ENCODE peak calls at places on chromosome 10, in four cellular contexts. W, B, M and H are unnamed samples.

GRCh38 chr10:117441812-117442443 is 66.7 kb upstream of the PDZD8 start:
- DNase-seq in W (peak), B (no peak), M (no peak), H (no peak)

GRCh38 chr10:100811752-100812750 is 66.7 kb downstream of the PAX2 start:
- DNase-seq in W (no peak), B (no peak), M (no peak), H (no peak)

GRCh38 chr10:80161321-80162084 is 29.0 kb downstream of the PLAC9 start:
- DNase-seq in W (peak), B (no peak), M (no peak), H (peak)

GRCh38 chr10:81725851-81726250 is 149.1 kb upstream of the NRG3 start:
- DNase-seq in W (no peak), B (no peak), M (no peak), H (no peak)

GRCh38 chr10:133027480-133027879 is 60.2 kb upstream of the ADGRA1 start:
- DNase-seq in W (no peak), B (no peak), M (no peak), H (no peak)

GRCh38 chr10:79342811-79343541 is 4.3 kb upstream of the PPIF start:
- DNase-seq in W (peak), B (no peak), M (no peak), H (no peak)

GRCh38 chr10:72061491-72061890 is 26.9 kb downstream of the SPOCK2 start:
- DNase-seq in W (peak), B (no peak), M (no peak), H (no peak)

GRCh38 chr10:12010353-12010752 is 32.3 kb downstream of the UPF2 start:
- DNase-seq in W (no peak), B (no peak), M (no peak), H (no peak)

GRCh38 chr10:96440257-96441125 is 73.2 kb downstream of the TLL2 start:
- DNase-seq in W (no peak), B (no peak), M (no peak), H (no peak)

GRCh38 chr10:94890264-94891022 is 48.0 kb upstream of the CYP2C9 start:
- DNase-seq in W (no peak), B (no peak), M (no peak), H (no peak)

GRCh38 chr10:80493482-80494021 is 39.4 kb downstream of the TSPAN14 start:
- DNase-seq in W (peak), B (no peak), M (no peak), H (peak)

GRCh38 chr10:100569687-100570517 is 34.2 kb downstream of the HIF1AN start:
- DNase-seq in W (peak), B (no peak), M (no peak), H (peak)

GRCh38 chr10:71125749-71126107 is 86.6 kb upstream of the UNC5B start:
- DNase-seq in W (no peak), B (no peak), M (no peak), H (no peak)

GRCh38 chr10:110413049-110413783 is 84.5 kb upstream of the DUSP5 start:
- DNase-seq in W (no peak), B (no peak), M (no peak), H (no peak)

GRCh38 chr10:4059471-4060138 is 274.6 kb upstream of the KLF6 start:
- DNase-seq in W (no peak), B (no peak), M (no peak), H (no peak)

GRCh38 chr10:72272689-72273409 is 875 bp upstream of the DDIT4 start:
- DNase-seq in W (peak), B (no peak), M (peak), H (peak)

GRCh38 chr10:104066945-104067344 is 18.7 kb downstream of the COL17A1 start:
- DNase-seq in W (no peak), B (no peak), M (no peak), H (no peak)

GRCh38 chr10:84356951-84357350 is 28.6 kb downstream of the CCSER2 start:
- DNase-seq in W (no peak), B (no peak), M (no peak), H (no peak)

GRCh38 chr10:114319406-114320248 is 80.6 kb downstream of the VWA2 start:
- DNase-seq in W (no peak), B (no peak), M (no peak), H (no peak)

GRCh38 chr10:86585037-86585725 is 63.6 kb upstream of the WAPL start:
- DNase-seq in W (peak), B (peak), M (peak), H (peak)

GRCh38 chr10:102673961-102674511 is 29.8 kb downstream of the TRIM8 start:
- DNase-seq in W (peak), B (no peak), M (no peak), H (peak)

GRCh38 chr10:97913554-97913953 is 63.9 kb downstream of the GOLGA7B start:
- DNase-seq in W (no peak), B (no peak), M (no peak), H (no peak)

GRCh38 chr10:974038-974784 is 14.0 kb upstream of the GTPBP4 start:
- DNase-seq in W (no peak), B (peak), M (no peak), H (peak)

GRCh38 chr10:15744217-15744865 is 24.6 kb upstream of the ITGA8 start:
- DNase-seq in W (peak), B (no peak), M (no peak), H (peak)

GRCh38 chr10:95268438-95268837 is 22.4 kb downstream of the PDLIM1 start:
- DNase-seq in W (no peak), B (no peak), M (no peak), H (no peak)

GRCh38 chr10:120999868-121000267 is 148.7 kb downstream of the WDR11 start:
- DNase-seq in W (no peak), B (no peak), M (no peak), H (peak)

GRCh38 chr10:69503001-69503895 is 52.0 kb downstream of the TSPAN15 start:
- DNase-seq in W (no peak), B (no peak), M (no peak), H (no peak)

GRCh38 chr10:87760195-87760905 is 57.7 kb downstream of the ATAD1 start:
- DNase-seq in W (no peak), B (no peak), M (no peak), H (no peak)

GRCh38 chr10:132705173-132705572 is 80.8 kb downstream of the NKX6-2 start:
- DNase-seq in W (no peak), B (no peak), M (no peak), H (no peak)

GRCh38 chr10:43427166-43427825 is 9.6 kb upstream of the ZNF487 start:
- DNase-seq in W (no peak), B (no peak), M (no peak), H (no peak)

GRCh38 chr10:21724695-21725371 is 190.8 kb downstream of the MLLT10 start:
- DNase-seq in W (peak), B (peak), M (no peak), H (peak)

GRCh38 chr10:102408728-102409603 is 9.6 kb downstream of the PSD start:
- DNase-seq in W (peak), B (no peak), M (no peak), H (no peak)

GRCh38 chr10:14414901-14415300 is 84.2 kb upstream of the FRMD4A start:
- DNase-seq in W (no peak), B (no peak), M (no peak), H (no peak)

GRCh38 chr10:71483135-71483534 is 86.4 kb downstream of the CDH23 start:
- DNase-seq in W (no peak), B (no peak), M (no peak), H (no peak)

GRCh38 chr10:72315611-72316385 is 38.9 kb downstream of the DNAJB12 start:
- DNase-seq in W (no peak), B (no peak), M (no peak), H (no peak)

GRCh38 chr10:126262971-126263370 is 125.3 kb downstream of the ADAM12 start:
- DNase-seq in W (no peak), B (no peak), M (no peak), H (no peak)

GRCh38 chr10:79937661-79938226 is 11.2 kb downstream of the SFTPD start:
- DNase-seq in W (no peak), B (no peak), M (no peak), H (no peak)

GRCh38 chr10:59635502-59636290 is 74.0 kb downstream of the SLC16A9 start:
- DNase-seq in W (no peak), B (no peak), M (no peak), H (no peak)
- TF ChIP-seq CHD2 in W (no peak), B (no peak), M (no peak), H (no peak)

DNA sequence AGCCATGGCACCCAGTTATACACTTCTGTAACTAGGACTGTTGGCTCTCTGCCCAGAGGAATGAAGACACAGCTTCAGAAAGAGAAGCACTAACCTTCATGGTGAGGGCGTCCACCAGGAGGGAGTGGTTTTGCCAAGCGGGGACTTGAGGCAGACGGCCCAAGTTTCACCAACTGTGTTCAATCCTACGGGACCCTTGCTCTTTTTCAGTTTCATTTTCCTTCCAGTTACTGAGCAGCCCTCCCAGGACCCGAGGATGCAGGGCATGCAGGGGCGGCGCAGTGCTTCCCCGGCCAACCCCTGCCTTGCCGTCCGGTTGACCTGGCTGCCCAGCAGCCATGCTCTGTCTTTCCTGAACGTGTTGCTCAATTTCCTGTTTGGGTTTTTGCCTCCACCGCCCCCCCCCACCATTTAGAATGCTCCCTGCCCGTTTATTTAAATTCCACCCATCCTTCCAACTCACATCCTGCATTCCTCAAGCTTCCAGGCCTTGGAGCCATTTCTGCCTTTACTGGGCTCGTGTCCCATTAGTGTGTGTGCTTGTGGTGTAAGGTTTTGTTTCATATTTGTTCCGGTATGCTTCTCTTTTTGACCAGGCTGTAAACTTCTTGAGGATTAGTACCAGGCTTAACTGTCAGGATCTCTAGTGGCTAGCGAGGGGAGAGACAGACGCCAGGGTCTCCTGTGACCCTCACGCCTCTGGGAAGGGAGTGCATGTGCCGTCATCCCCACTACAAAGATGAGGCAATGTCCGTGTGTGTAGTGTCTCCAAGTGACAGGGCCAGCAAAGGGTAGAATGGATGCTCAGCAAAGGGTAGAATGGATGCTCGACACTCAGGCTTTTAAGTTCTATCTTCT is 31.6 kb downstream of the IL15RA start:
- DNase-seq in W (no peak), B (no peak), M (no peak), H (peak)
- TF ChIP-seq ATF3 in W (no peak), B (no peak), M (no peak), H (no peak)

DNA sequence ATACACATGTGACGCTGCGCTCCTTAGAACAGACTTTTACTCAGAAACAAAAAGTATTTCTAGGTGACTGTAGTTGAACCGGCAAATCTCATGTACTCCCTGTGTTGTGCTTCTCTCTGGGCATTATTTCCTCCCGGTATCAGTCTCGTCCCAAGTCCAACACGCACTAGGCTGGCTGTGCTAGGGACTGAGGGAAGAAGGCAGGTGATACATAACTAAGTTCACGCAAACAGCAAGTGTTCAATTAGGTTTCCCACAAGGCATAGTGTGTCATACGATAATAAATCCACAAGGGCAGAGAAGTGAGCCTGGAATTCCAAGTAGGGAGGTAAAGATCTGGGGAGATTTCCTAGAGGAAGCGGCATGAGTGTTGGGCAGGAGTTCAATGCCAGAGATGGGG is 20.4 kb downstream of the FAM53B start:
- DNase-seq in W (no peak), B (no peak), M (no peak), H (no peak)
- H3K4me2 ChIP-seq in W (no peak), B (peak), M (no peak), H (peak)

GRCh38 chr10:49518982-49519578 is 19.8 kb downstream of the ERCC6 start:
- DNase-seq in W (peak), B (no peak), M (no peak), H (peak)
- TF ChIP-seq CHD2 in W (no peak), B (no peak), M (no peak), H (no peak)

GRCh38 chr10:63265646-63266207 is 132.6 kb downstream of the NRBF2 start:
- DNase-seq in W (no peak), B (no peak), M (no peak), H (no peak)

GRCh38 chr10:63268798-63269503 is 135.8 kb downstream of the NRBF2 start:
- DNase-seq in W (peak), B (peak), M (peak), H (peak)

GRCh38 chr10:63267414-63268138 is 134.4 kb downstream of the NRBF2 start:
- DNase-seq in W (peak), B (no peak), M (no peak), H (peak)

GRCh38 chr10:63266337-63267327 is 133.5 kb downstream of the NRBF2 start:
- DNase-seq in W (no peak), B (no peak), M (no peak), H (no peak)

GRCh38 chr10:63268139-63268797 is 135.1 kb downstream of the NRBF2 start:
- DNase-seq in W (peak), B (no peak), M (no peak), H (peak)
- TF ChIP-seq ATF3 in W (no peak), B (no peak), M (no peak), H (no peak)

GRCh38 chr10:48523820-48524758 is 80.8 kb downstream of the ARHGAP22 start:
- DNase-seq in W (peak), B (no peak), M (no peak), H (no peak)

GRCh38 chr10:48525956-48526355 is 78.9 kb downstream of the ARHGAP22 start:
- DNase-seq in W (no peak), B (no peak), M (no peak), H (no peak)

GRCh38 chr10:48522011-48522765 is 82.7 kb downstream of the ARHGAP22 start:
- DNase-seq in W (no peak), B (no peak), M (no peak), H (no peak)

GRCh38 chr10:48525113-48525512 is 79.8 kb downstream of the ARHGAP22 start:
- DNase-seq in W (no peak), B (no peak), M (no peak), H (no peak)

GRCh38 chr10:48523212-48523819 is 81.6 kb downstream of the ARHGAP22 start:
- DNase-seq in W (peak), B (no peak), M (no peak), H (no peak)
- H3K4me2 ChIP-seq in W (peak), B (peak), M (peak), H (peak)

GRCh38 chr10:13272164-13272571 is 27.7 kb downstream of the PHYH start:
- DNase-seq in W (no peak), B (no peak), M (no peak), H (peak)
- TF ChIP-seq CHD2 in W (no peak), B (no peak), M (no peak), H (no peak)

DNA sequence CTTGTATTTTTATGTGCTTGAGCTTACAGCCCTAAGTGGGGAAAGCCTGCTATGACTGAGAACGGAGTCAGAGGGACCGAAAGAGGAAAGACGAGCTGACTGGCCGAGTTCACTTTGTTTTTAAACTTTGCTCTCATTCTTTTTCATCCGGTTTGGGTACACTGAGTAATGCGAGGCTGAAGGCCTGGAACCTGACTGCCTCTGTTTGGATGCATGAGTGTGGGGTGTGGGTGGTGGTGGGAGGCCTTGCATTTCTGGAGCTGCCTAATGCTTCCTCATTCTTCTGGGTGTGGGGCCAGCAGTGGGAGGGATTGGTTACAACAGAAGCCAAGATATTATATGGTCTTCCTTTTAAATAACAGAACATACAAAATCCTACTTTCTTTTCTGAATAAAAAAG is 155.5 kb downstream of the BUB3 start:
- DNase-seq in W (no peak), B (no peak), M (no peak), H (no peak)
- TF ChIP-seq ATF3 in W (no peak), B (no peak), M (no peak), H (no peak)

GRCh38 chr10:131676971-131677421 is 223.8 kb upstream of the PPP2R2D start:
- DNase-seq in W (no peak), B (no peak), M (peak), H (no peak)

GRCh38 chr10:131676448-131676847 is 224.4 kb upstream of the PPP2R2D start:
- DNase-seq in W (no peak), B (no peak), M (no peak), H (no peak)

GRCh38 chr10:131678171-131678570 is 222.6 kb upstream of the PPP2R2D start:
- DNase-seq in W (no peak), B (no peak), M (no peak), H (no peak)

GRCh38 chr10:131678613-131679012 is 222.2 kb upstream of the PPP2R2D start:
- DNase-seq in W (no peak), B (no peak), M (no peak), H (no peak)

DNA sequence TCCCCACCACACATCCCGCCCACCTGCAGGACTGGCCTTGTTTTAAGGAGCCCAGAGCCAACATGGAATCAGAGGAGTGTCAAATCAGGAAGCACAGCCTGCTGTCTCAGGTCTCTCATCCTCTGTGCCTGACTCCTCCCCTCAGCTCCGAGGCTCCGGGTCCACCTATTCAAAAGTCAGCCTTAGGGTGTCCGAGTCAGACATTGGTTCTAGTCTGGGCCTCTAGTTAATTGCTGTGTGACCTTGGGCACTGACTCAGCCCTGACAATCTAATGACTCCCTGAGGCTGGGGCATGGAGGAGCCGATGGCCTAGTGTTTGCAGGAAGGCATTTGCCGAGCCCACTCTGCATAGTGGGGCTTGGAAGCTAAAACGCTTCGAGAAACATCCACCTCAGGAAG is 223.1 kb upstream of the PPP2R2D start:
- DNase-seq in W (no peak), B (no peak), M (no peak), H (no peak)
- H3K4me2 ChIP-seq in W (no peak), B (no peak), M (peak), H (no peak)